ENCODE peak calls at places on chromosome 17, in ten cellular contexts. N is RCC 7860; H is astrocyte of the cerebellum; T is Peyer's patch; F is stomach; Z is GM23248; E is activated T-helper 9 cell treated with anti-CD3 and anti-CD28 coated beads, Interleukin-2, amount 50 U/mL, for 16 hours; W is fibroblast of the aortic adventitia; G is AG04450; X is stimulated activated CD4-positive, alpha-beta T cell treated with anti-CD3 and anti-CD28 coated beads, Interleukin-15, amount 100 ng/mL, for 24 hours. S is an unnamed sample.

GRCh38 chr17:47620503-47621245 is 29.0 kb upstream of the KPNB1 start:
- DNase-seq in N (no peak), H (no peak), T (no peak), F (no peak), Z (no peak), E (no peak), W (no peak), G (no peak), X (no peak), S (no peak)

GRCh38 chr17:17073627-17074521 is 31.6 kb downstream of the MPRIP start:
- DNase-seq in N (no peak), H (no peak), T (no peak), F (no peak), Z (peak; percentile 75), E (no peak), W (peak; percentile 39), G (no peak), X (no peak), S (no peak)

GRCh38 chr17:73770115-73770848 is 126.0 kb upstream of the SDK2 start:
- DNase-seq in N (peak; percentile 18), H (peak; percentile 59), T (no peak), F (peak; percentile 81), Z (peak; percentile 90), E (no peak), W (peak; percentile 70), G (peak; percentile 32), X (no peak), S (peak; percentile 11)

GRCh38 chr17:35893751-35894150 is 13.6 kb upstream of the CCL5 start:
- DNase-seq in N (no peak), H (no peak), T (no peak), F (no peak), Z (no peak), E (no peak), W (no peak), G (no peak), X (no peak), S (no peak)

GRCh38 chr17:10729334-10730193 is at the start of gene TMEM220:
- DNase-seq in N (no peak), H (peak; percentile 36), T (peak; percentile 70), F (peak; percentile 82), Z (peak; percentile 89), E (peak; percentile 19), W (peak; percentile 72), G (peak; percentile 34), X (peak; percentile 58), S (peak; percentile 3)

GRCh38 chr17:32275060-32276042 is 9.7 kb downstream of the RHBDL3 start:
- DNase-seq in N (peak; percentile 76), H (peak; percentile 45), T (no peak), F (no peak), Z (peak; percentile 98), E (no peak), W (peak; percentile 67), G (no peak), X (peak; percentile 23), S (peak; percentile 82)

GRCh38 chr17:50909765-50910661 is 43.9 kb upstream of the TOB1 start:
- DNase-seq in N (no peak), H (no peak), T (peak; percentile 49), F (no peak), Z (no peak), E (peak; percentile 48), W (no peak), G (no peak), X (peak; percentile 75), S (peak; percentile 34)

GRCh38 chr17:47698749-47699535 is 5.0 kb downstream of the TBKBP1 start:
- DNase-seq in N (peak; percentile 42), H (no peak), T (peak; percentile 71), F (peak; percentile 72), Z (peak; percentile 70), E (peak; percentile 80), W (peak; percentile 47), G (no peak), X (peak; percentile 88), S (peak; percentile 44)

GRCh38 chr17:9181640-9182039 is 160.3 kb downstream of the NTN1 start:
- DNase-seq in N (no peak), H (no peak), T (no peak), F (no peak), Z (no peak), E (no peak), W (no peak), G (no peak), X (no peak), S (no peak)

GRCh38 chr17:4482338-4483011 is 16.2 kb upstream of the SPNS2 start:
- DNase-seq in N (no peak), H (no peak), T (no peak), F (peak; percentile 49), Z (no peak), E (no peak), W (no peak), G (no peak), X (no peak), S (no peak)